ENCODE peak calls at places on chromosomes 16 and 17, in seven cellular contexts. U is uterus; Z is stimulated activated CD4-positive, alpha-beta T cell treated with anti-CD3 and anti-CD28 coated beads, TNF-alpha, amount 100 ng/mL, for 48 hours; V is activated effector memory CD4-positive, alpha-beta T cell treated with anti-CD3 and anti-CD28 coated beads, Interleukin-2, amount 50 U/mL, for 16 hours; C is sciatic nerve; F is amygdala; E is activated CD8-positive, alpha-beta memory T cell treated with anti-CD3 and anti-CD28 coated beads for 48 hours. T is an unnamed sample.

GRCh38 chr17:17555151-17555550 is 36.4 kb downstream of the PEMT start:
- DNase-seq in U (no peak), Z (no peak), V (no peak), C (no peak), F (no peak), E (no peak), T (no peak)

GRCh38 chr16:1288813-1289479 is 20.5 kb upstream of the UBE2I start:
- DNase-seq in U (no peak), Z (no peak), V (no peak), C (no peak), F (no peak), E (no peak), T (no peak)

GRCh38 chr16:11139624-11140375 is 116.2 kb downstream of the SOCS1 start:
- DNase-seq in U (no peak), Z (no peak), V (peak; percentile 65), C (no peak), F (no peak), E (peak; percentile 25), T (peak; percentile 76)

GRCh38 chr17:75769536-75769935 is 4.5 kb upstream of the GALK1 start:
- DNase-seq in U (no peak), Z (no peak), V (no peak), C (peak; percentile 31), F (no peak), E (no peak), T (no peak)

GRCh38 chr16:56350491-56351405 is 74.6 kb downstream of the AMFR start:
- DNase-seq in U (no peak), Z (no peak), V (no peak), C (no peak), F (no peak), E (no peak), T (no peak)

GRCh38 chr17:81518113-81518784 is 5.7 kb upstream of the ACTG1 start:
- DNase-seq in U (peak; percentile 54), Z (no peak), V (no peak), C (peak; percentile 51), F (no peak), E (no peak), T (no peak)

GRCh38 chr17:58381124-58381838 is 29.3 kb upstream of the SUPT4H1 start:
- DNase-seq in U (no peak), Z (no peak), V (no peak), C (no peak), F (no peak), E (no peak), T (no peak)

GRCh38 chr17:54373970-54374369 is 526.7 kb upstream of the TOM1L1 start:
- DNase-seq in U (no peak), Z (no peak), V (no peak), C (no peak), F (no peak), E (no peak), T (no peak)

GRCh38 chr16:16864536-16864935 is 485.6 kb downstream of the NPIPA7 start:
- DNase-seq in U (no peak), Z (no peak), V (no peak), C (no peak), F (no peak), E (no peak), T (no peak)

GRCh38 chr17:2266045-2266864 is 37.3 kb downstream of the SMG6 start:
- DNase-seq in U (no peak), Z (peak; percentile 78), V (peak; percentile 93), C (no peak), F (no peak), E (peak; percentile 67), T (no peak)

GRCh38 chr16:56336071-56336688 is 89.2 kb downstream of the AMFR start:
- DNase-seq in U (no peak), Z (no peak), V (no peak), C (no peak), F (no peak), E (no peak), T (no peak)

GRCh38 chr16:56677474-56677873 is 4.8 kb upstream of the MT1X start:
- DNase-seq in U (no peak), Z (no peak), V (no peak), C (no peak), F (no peak), E (no peak), T (no peak)

T was measured in mesenteric fat pad.